ENCODE peak calls at places on chromosomes 6 and 20, in nine cellular contexts. F, K, V, A, E, X, C, Z and S are unnamed samples.

GRCh38 chr6:2973656-2974055 is 2.3 kb upstream of the SERPINB6 start:
- DNase-seq in F (no peak), K (no peak), V (no peak), A (no peak), E (no peak), X (peak), C (no peak), Z (no peak), S (no peak)

GRCh38 chr20:54860716-54861115 is 385.3 kb downstream of the DOK5 start:
- DNase-seq in F (no peak), K (no peak), V (no peak), A (no peak), E (no peak), X (no peak), C (no peak), Z (no peak), S (no peak)

GRCh38 chr6:31399589-31400466 is 3.6 kb upstream of the MICA start:
- DNase-seq in F (peak), K (peak), V (peak), A (peak), E (peak), X (peak), C (peak), Z (no peak), S (peak)

GRCh38 chr20:57374343-57374930 is 16.8 kb upstream of the RBM38 start:
- DNase-seq in F (no peak), K (no peak), V (no peak), A (no peak), E (no peak), X (no peak), C (no peak), Z (no peak), S (no peak)

GRCh38 chr20:840858-841567 is 7.5 kb downstream of the FAM110A start:
- DNase-seq in F (no peak), K (peak), V (no peak), A (peak), E (no peak), X (peak), C (no peak), Z (no peak), S (no peak)

GRCh38 chr6:111727798-111728197 is 122.1 kb upstream of the TRAF3IP2 start:
- DNase-seq in F (no peak), K (no peak), V (no peak), A (no peak), E (no peak), X (peak), C (no peak), Z (no peak), S (no peak)

GRCh38 chr20:54560357-54560756 is 85.0 kb downstream of the DOK5 start:
- DNase-seq in F (no peak), K (no peak), V (no peak), A (no peak), E (no peak), X (no peak), C (no peak), Z (no peak), S (no peak)

GRCh38 chr6:43916924-43917877 is 147.2 kb downstream of the VEGFA start:
- DNase-seq in F (no peak), K (no peak), V (no peak), A (no peak), E (peak), X (peak), C (no peak), Z (peak), S (no peak)

GRCh38 chr20:37989601-37990001 is 43.7 kb downstream of the TTI1 start:
- DNase-seq in F (no peak), K (peak), V (no peak), A (no peak), E (peak), X (no peak), C (no peak), Z (no peak), S (no peak)

GRCh38 chr20:19975436-19975799 is 41.7 kb upstream of the NAA20 start:
- DNase-seq in F (peak), K (no peak), V (no peak), A (no peak), E (peak), X (no peak), C (peak), Z (no peak), S (no peak)

GRCh38 chr6:155614606-155615005 is 159.0 kb upstream of the NOX3 start:
- DNase-seq in F (no peak), K (no peak), V (no peak), A (no peak), E (no peak), X (no peak), C (no peak), Z (no peak), S (no peak)

GRCh38 chr20:60473240-60473639 is 515.0 kb downstream of the CDH26 start:
- DNase-seq in F (no peak), K (no peak), V (no peak), A (no peak), E (no peak), X (no peak), C (no peak), Z (no peak), S (no peak)

GRCh38 chr6:154683756-154684523 is 49.3 kb upstream of the SCAF8 start:
- DNase-seq in F (peak), K (peak), V (no peak), A (no peak), E (no peak), X (peak), C (no peak), Z (no peak), S (no peak)

GRCh38 chr6:53429401-53429800 is 80.7 kb upstream of the ELOVL5 start:
- DNase-seq in F (no peak), K (no peak), V (no peak), A (no peak), E (no peak), X (no peak), C (no peak), Z (no peak), S (no peak)

GRCh38 chr20:52031206-52031573 is 160.4 kb downstream of the ZFP64 start:
- DNase-seq in F (peak), K (no peak), V (no peak), A (no peak), E (no peak), X (peak), C (no peak), Z (no peak), S (no peak)

GRCh38 chr20:54350415-54350814 is 125.0 kb upstream of the DOK5 start:
- DNase-seq in F (no peak), K (no peak), V (no peak), A (no peak), E (no peak), X (peak), C (no peak), Z (no peak), S (no peak)

GRCh38 chr6:21455071-21455470 is 138.5 kb upstream of the SOX4 start:
- DNase-seq in F (no peak), K (no peak), V (no peak), A (no peak), E (no peak), X (no peak), C (no peak), Z (no peak), S (no peak)

GRCh38 chr6:75581231-75581630 is 20.4 kb upstream of the SENP6 start:
- DNase-seq in F (no peak), K (no peak), V (no peak), A (no peak), E (no peak), X (no peak), C (no peak), Z (no peak), S (no peak)

GRCh38 chr20:61424011-61424627 is 172.1 kb downstream of the CDH4 start:
- DNase-seq in F (no peak), K (no peak), V (no peak), A (no peak), E (no peak), X (no peak), C (no peak), Z (no peak), S (no peak)

GRCh38 chr6:5086294-5086890 is 1.3 kb downstream of the PPP1R3G start:
- DNase-seq in F (no peak), K (no peak), V (no peak), A (no peak), E (no peak), X (no peak), C (no peak), Z (no peak), S (no peak)

GRCh38 chr6:141607956-141608355 is 524.8 kb upstream of the GJE1 start:
- DNase-seq in F (no peak), K (no peak), V (no peak), A (no peak), E (no peak), X (no peak), C (no peak), Z (no peak), S (no peak)

GRCh38 chr20:5002077-5002413 is 735 bp upstream of the SLC23A2 start:
- DNase-seq in F (no peak), K (no peak), V (no peak), A (no peak), E (peak), X (no peak), C (no peak), Z (no peak), S (no peak)

GRCh38 chr20:44732327-44732726 is 13.3 kb upstream of the KCNK15 start:
- DNase-seq in F (no peak), K (peak), V (no peak), A (no peak), E (no peak), X (peak), C (no peak), Z (no peak), S (no peak)

GRCh38 chr6:43803783-43804549 is 34.0 kb downstream of the VEGFA start:
- DNase-seq in F (no peak), K (peak), V (no peak), A (no peak), E (no peak), X (peak), C (no peak), Z (no peak), S (no peak)

GRCh38 chr6:74752303-74752702 is 453.6 kb downstream of the COL12A1 start:
- DNase-seq in F (no peak), K (no peak), V (no peak), A (no peak), E (no peak), X (no peak), C (no peak), Z (no peak), S (no peak)

GRCh38 chr6:139580592-139581484 is 206.4 kb upstream of the CITED2 start:
- DNase-seq in F (no peak), K (no peak), V (no peak), A (no peak), E (no peak), X (no peak), C (no peak), Z (no peak), S (no peak)